ENCODE peak calls at places on chromosomes 7 and 10, in four cellular contexts. H, S, M and D are unnamed samples.

GRCh38 chr7:138259675-138260074 is 183.4 kb downstream of the AKR1D1 start:
- DNase-seq in H (no peak), S (no peak), M (no peak), D (no peak)

GRCh38 chr10:97127507-97127906 is 58.3 kb downstream of the SLIT1 start:
- DNase-seq in H (no peak), S (no peak), M (no peak), D (no peak)

GRCh38 chr10:78802866-78803265 is 265.9 kb upstream of the ZMIZ1 start:
- DNase-seq in H (no peak), S (peak; percentile 10), M (peak; percentile 71), D (peak; percentile 82)

GRCh38 chr7:22983257-22983855 is 30.6 kb downstream of the HYCC1 start:
- DNase-seq in H (no peak), S (no peak), M (no peak), D (no peak)

GRCh38 chr7:4479367-4480039 is 202.6 kb upstream of the FOXK1 start:
- DNase-seq in H (peak; percentile 51), S (peak; percentile 78), M (no peak), D (no peak)

GRCh38 chr7:3597243-3597642 is 296.2 kb downstream of the SDK1 start:
- DNase-seq in H (peak; percentile 91), S (no peak), M (no peak), D (no peak)

GRCh38 chr7:48522692-48523091 is 351.4 kb downstream of the ABCA13 start:
- DNase-seq in H (no peak), S (no peak), M (no peak), D (no peak)

GRCh38 chr10:76139431-76139830 is 708.0 kb downstream of the LRMDA start:
- DNase-seq in H (no peak), S (no peak), M (no peak), D (no peak)

GRCh38 chr7:17142831-17143541 is 155.5 kb upstream of the AHR start:
- DNase-seq in H (no peak), S (no peak), M (no peak), D (no peak)

GRCh38 chr10:116663342-116663741 is 42.6 kb downstream of the PNLIPRP2 start:
- DNase-seq in H (no peak), S (no peak), M (no peak), D (peak; percentile 38)

GRCh38 chr7:33649476-33650441 is 255.6 kb upstream of the BMPER start:
- DNase-seq in H (no peak), S (no peak), M (no peak), D (no peak)

GRCh38 chr10:48536916-48537890 is 67.7 kb downstream of the ARHGAP22 start:
- DNase-seq in H (no peak), S (no peak), M (no peak), D (peak; percentile 54)

GRCh38 chr7:155166108-155166507 is 96.0 kb downstream of the HTR5A start:
- DNase-seq in H (no peak), S (peak; percentile 24), M (no peak), D (no peak)

GRCh38 chr7:7428806-7429205 is 106.9 kb downstream of the COL28A1 start:
- DNase-seq in H (no peak), S (no peak), M (no peak), D (no peak)

GRCh38 chr7:114302858-114303257 is 111.8 kb upstream of the FOXP2 start:
- DNase-seq in H (no peak), S (no peak), M (no peak), D (no peak)

GRCh38 chr10:71454347-71454746 is 57.6 kb downstream of the CDH23 start:
- DNase-seq in H (no peak), S (no peak), M (no peak), D (no peak)
- H3K36me3 ChIP-seq in H (no peaks in the 10 kb centered on the region), S (no peaks in the 10 kb centered on the region), M (no peaks in the 10 kb centered on the region), D (no peaks in the 10 kb centered on the region)

DNA sequence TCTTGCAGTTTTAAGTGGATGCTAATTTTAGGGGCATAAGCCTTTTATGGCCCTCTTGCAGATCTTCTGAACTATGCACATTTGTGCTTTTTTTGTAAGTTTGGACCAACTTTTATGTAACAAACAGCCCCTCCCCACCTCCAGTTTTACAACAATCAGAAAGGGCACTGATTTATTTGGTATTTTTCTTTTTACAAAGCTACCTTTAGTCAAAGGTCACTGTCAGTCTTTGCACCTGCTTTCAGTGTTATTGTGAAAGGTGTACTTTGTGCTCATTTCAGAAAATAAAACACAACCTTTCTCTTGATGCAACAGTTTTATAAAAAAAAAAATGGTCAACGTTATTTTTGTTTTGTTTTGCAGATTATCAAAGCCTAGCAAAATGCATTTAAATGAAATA is 39.2 kb downstream of the MPLKIP start:
- DNase-seq in H (no peak), S (no peak), M (no peak), D (no peak)
- H3K36me3 ChIP-seq in H (peaks cover 74% of the 10 kb centered on the region), S (no peaks in the 10 kb centered on the region), M (peaks cover 27% of the 10 kb centered on the region), D (peaks cover 21% of the 10 kb centered on the region)

DNA sequence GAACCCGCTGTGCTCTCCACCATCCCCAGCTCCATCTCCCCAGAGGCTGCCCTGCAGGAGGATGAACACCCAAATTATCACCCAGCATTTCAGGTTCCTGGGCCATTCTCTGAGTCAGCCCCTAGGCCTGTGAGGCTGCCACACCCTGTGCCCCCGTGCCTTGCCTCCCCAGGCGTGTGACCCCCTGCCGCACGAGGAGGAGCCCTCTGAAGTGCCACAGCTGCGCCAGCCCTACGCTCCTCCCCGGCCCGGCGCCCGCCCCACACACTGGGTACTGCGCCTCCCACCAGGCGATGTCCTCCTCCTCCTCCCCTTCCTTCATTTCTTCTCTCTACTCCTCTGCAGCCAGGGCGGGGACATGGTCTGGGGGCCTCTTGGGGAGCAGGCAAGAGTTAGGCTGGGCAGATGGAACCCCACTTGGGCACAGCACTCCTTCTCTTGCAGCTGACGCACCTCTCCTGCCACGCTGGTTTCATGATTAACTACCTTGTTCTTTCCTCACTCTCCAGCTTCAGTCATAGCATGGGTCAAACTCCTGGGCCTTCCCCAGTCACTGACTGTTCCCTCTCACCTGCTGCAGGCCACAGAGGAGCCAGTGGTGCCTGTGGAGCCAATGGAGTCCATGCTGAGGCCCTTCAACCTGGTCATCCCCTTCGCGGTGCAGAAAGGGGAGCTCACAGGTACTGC is 12.7 kb upstream of the ATP6V1F start:
- DNase-seq in H (no peak), S (no peak), M (no peak), D (no peak)
- H3K36me3 ChIP-seq in H (no peaks in the 10 kb centered on the region), S (no peaks in the 10 kb centered on the region), M (peaks cover 82% of the 10 kb centered on the region), D (peaks cover 99% of the 10 kb centered on the region)

GRCh38 chr10:120891367-120891766 is 40.2 kb downstream of the WDR11 start:
- DNase-seq in H (no peak), S (no peak), M (no peak), D (no peak)

GRCh38 chr10:120887482-120887881 is 36.3 kb downstream of the WDR11 start:
- DNase-seq in H (no peak), S (no peak), M (no peak), D (no peak)
- H3K36me3 ChIP-seq in H (peaks cover 61% of the 10 kb centered on the region), S (peaks cover 6% of the 10 kb centered on the region), M (peaks cover 42% of the 10 kb centered on the region), D (peaks cover 42% of the 10 kb centered on the region)

GRCh38 chr7:157414702-157415096 is 77.9 kb downstream of the DNAJB6 start:
- DNase-seq in H (no peak), S (no peak), M (no peak), D (no peak)

GRCh38 chr7:157419030-157419293 is 82.2 kb downstream of the DNAJB6 start:
- DNase-seq in H (no peak), S (no peak), M (no peak), D (no peak)

GRCh38 chr7:157415486-157415885 is 78.7 kb downstream of the DNAJB6 start:
- DNase-seq in H (no peak), S (no peak), M (no peak), D (no peak)

GRCh38 chr7:157416011-157416410 is 79.2 kb downstream of the DNAJB6 start:
- DNase-seq in H (no peak), S (no peak), M (no peak), D (no peak)

GRCh38 chr7:157418204-157419029 is 81.6 kb downstream of the DNAJB6 start:
- DNase-seq in H (no peak), S (no peak), M (no peak), D (no peak)
- H3K36me3 ChIP-seq in H (peaks cover 20% of the 10 kb centered on the region), S (no peaks in the 10 kb centered on the region), M (peaks cover 17% of the 10 kb centered on the region), D (peaks cover 48% of the 10 kb centered on the region)

DNA sequence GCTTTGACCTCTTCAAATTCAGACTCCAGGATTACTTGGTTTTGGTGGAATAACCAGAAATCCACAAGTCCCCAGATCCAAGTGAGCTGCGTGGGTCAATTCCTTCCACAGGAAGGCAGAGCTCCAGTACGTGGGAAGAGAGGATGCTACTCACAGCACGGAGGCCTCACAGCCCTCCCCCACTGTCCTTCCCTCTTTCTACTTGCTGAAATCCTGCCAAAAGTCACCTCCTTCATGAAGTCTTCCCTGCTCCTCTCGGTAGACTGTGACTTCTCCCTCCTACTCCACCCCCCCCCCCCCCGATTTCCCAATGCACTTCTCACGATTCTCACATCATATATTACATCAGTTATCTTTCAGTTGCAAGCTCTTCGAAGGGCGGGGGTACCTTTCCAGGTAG is 12.3 kb downstream of the CAMK2G start:
- DNase-seq in H (no peak), S (no peak), M (no peak), D (no peak)
- H3K36me3 ChIP-seq in H (peaks cover 54% of the 10 kb centered on the region), S (no peaks in the 10 kb centered on the region), M (peaks cover 10% of the 10 kb centered on the region), D (peaks cover 22% of the 10 kb centered on the region)